ENCODE peak calls at places on chromosomes 16 and 17, in five cellular contexts. One of them, this sample, is unnamed.

GRCh38 chr16:84543931-84544776 is 39.7 kb upstream of the MEAK7 start:
- DNase-seq in pancreas: no peak
- DNase-seq in progenitor cell of endocrine pancreas: no peak
- DNase-seq in fibroblast of lung: peak; percentile 34
- DNase-seq in stomach: no peak
- DNase-seq in this sample: no peak

GRCh38 chr17:76700627-76701470 is 9.9 kb downstream of the MXRA7 start:
- DNase-seq in pancreas: no peak
- DNase-seq in progenitor cell of endocrine pancreas: no peak
- DNase-seq in fibroblast of lung: peak; percentile 94
- DNase-seq in stomach: no peak
- DNase-seq in this sample: no peak

GRCh38 chr16:80968386-80969113 is 38.1 kb downstream of the CMC2 start:
- DNase-seq in pancreas: no peak
- DNase-seq in progenitor cell of endocrine pancreas: no peak
- DNase-seq in fibroblast of lung: peak; percentile 73
- DNase-seq in stomach: no peak
- DNase-seq in this sample: no peak

GRCh38 chr17:30992551-30992950 is 21.7 kb downstream of the RNF135 start:
- DNase-seq in pancreas: no peak
- DNase-seq in progenitor cell of endocrine pancreas: no peak
- DNase-seq in fibroblast of lung: no peak
- DNase-seq in stomach: no peak
- DNase-seq in this sample: no peak

GRCh38 chr16:81204794-81205680 is 33.5 kb upstream of the BCO1 start:
- DNase-seq in pancreas: peak; percentile 4
- DNase-seq in progenitor cell of endocrine pancreas: no peak
- DNase-seq in fibroblast of lung: peak; percentile 50
- DNase-seq in stomach: peak; percentile 48
- DNase-seq in this sample: peak; percentile 67

GRCh38 chr17:68450391-68450790 is 6.9 kb downstream of the WIPI1 start:
- DNase-seq in pancreas: no peak
- DNase-seq in progenitor cell of endocrine pancreas: no peak
- DNase-seq in fibroblast of lung: no peak
- DNase-seq in stomach: no peak
- DNase-seq in this sample: no peak

GRCh38 chr16:46746821-46747776 is 1.0 kb downstream of the MYLK3 start:
- DNase-seq in pancreas: no peak
- DNase-seq in progenitor cell of endocrine pancreas: no peak
- DNase-seq in fibroblast of lung: no peak
- DNase-seq in stomach: no peak
- DNase-seq in this sample: no peak

GRCh38 chr16:4435668-4436067 is 10.0 kb downstream of the DNAJA3 start:
- DNase-seq in pancreas: no peak
- DNase-seq in progenitor cell of endocrine pancreas: no peak
- DNase-seq in fibroblast of lung: peak; percentile 16
- DNase-seq in stomach: no peak
- DNase-seq in this sample: no peak

GRCh38 chr17:27038676-27039075 is 255.2 kb upstream of the WSB1 start:
- DNase-seq in pancreas: no peak
- DNase-seq in progenitor cell of endocrine pancreas: no peak
- DNase-seq in fibroblast of lung: no peak
- DNase-seq in stomach: no peak
- DNase-seq in this sample: no peak

GRCh38 chr17:80850817-80851216 is 140.8 kb upstream of the CHMP6 start:
- DNase-seq in pancreas: no peak
- DNase-seq in progenitor cell of endocrine pancreas: no peak
- DNase-seq in fibroblast of lung: peak; percentile 37
- DNase-seq in stomach: no peak
- DNase-seq in this sample: no peak

GRCh38 chr17:41692722-41693521 is 4.2 kb downstream of the EIF1 start:
- DNase-seq in pancreas: no peak
- DNase-seq in progenitor cell of endocrine pancreas: no peak
- DNase-seq in fibroblast of lung: no peak
- DNase-seq in stomach: no peak
- DNase-seq in this sample: no peak

GRCh38 chr16:11806721-11807120 is 9.7 kb upstream of the ZC3H7A start:
- DNase-seq in pancreas: no peak
- DNase-seq in progenitor cell of endocrine pancreas: no peak
- DNase-seq in fibroblast of lung: no peak
- DNase-seq in stomach: no peak
- DNase-seq in this sample: no peak

GRCh38 chr17:32492281-32492623 is 5.5 kb downstream of the CDK5R1 start:
- DNase-seq in pancreas: no peak
- DNase-seq in progenitor cell of endocrine pancreas: no peak
- DNase-seq in fibroblast of lung: no peak
- DNase-seq in stomach: no peak
- DNase-seq in this sample: no peak

GRCh38 chr17:59838196-59838911 is 54.4 kb downstream of the TUBD1 start:
- DNase-seq in pancreas: no peak
- DNase-seq in progenitor cell of endocrine pancreas: no peak
- DNase-seq in fibroblast of lung: peak; percentile 44
- DNase-seq in stomach: no peak
- DNase-seq in this sample: no peak

GRCh38 chr16:73228649-73229048 is 180.7 kb upstream of the ZFHX3 start:
- DNase-seq in pancreas: no peak
- DNase-seq in progenitor cell of endocrine pancreas: no peak
- DNase-seq in fibroblast of lung: peak; percentile 93
- DNase-seq in stomach: no peak
- DNase-seq in this sample: no peak

GRCh38 chr17:48961516-48962233 is 6.7 kb downstream of the GIP start:
- DNase-seq in pancreas: no peak
- DNase-seq in progenitor cell of endocrine pancreas: peak; percentile 14
- DNase-seq in fibroblast of lung: peak; percentile 76
- DNase-seq in stomach: no peak
- DNase-seq in this sample: peak; percentile 2

GRCh38 chr17:75078097-75079022 is 9.4 kb upstream of the SLC16A5 start:
- DNase-seq in pancreas: peak; percentile 43
- DNase-seq in progenitor cell of endocrine pancreas: no peak
- DNase-seq in fibroblast of lung: peak; percentile 84
- DNase-seq in stomach: no peak
- DNase-seq in this sample: peak; percentile 81

GRCh38 chr17:42574463-42574862 is 3.1 kb downstream of the PSMC3IP start:
- DNase-seq in pancreas: no peak
- DNase-seq in progenitor cell of endocrine pancreas: no peak
- DNase-seq in fibroblast of lung: no peak
- DNase-seq in stomach: no peak
- DNase-seq in this sample: no peak

GRCh38 chr16:77468831-77469230 is 34.0 kb upstream of the ADAMTS18 start:
- DNase-seq in pancreas: no peak
- DNase-seq in progenitor cell of endocrine pancreas: no peak
- DNase-seq in fibroblast of lung: no peak
- DNase-seq in stomach: no peak
- DNase-seq in this sample: no peak

GRCh38 chr16:31356566-31357323 is 1.8 kb downstream of the ITGAX start:
- DNase-seq in pancreas: no peak
- DNase-seq in progenitor cell of endocrine pancreas: no peak
- DNase-seq in fibroblast of lung: no peak
- DNase-seq in stomach: no peak
- DNase-seq in this sample: no peak

GRCh38 chr16:71843517-71844031 is 2.2 kb upstream of the ATXN1L start:
- DNase-seq in pancreas: no peak
- DNase-seq in progenitor cell of endocrine pancreas: no peak
- DNase-seq in fibroblast of lung: no peak
- DNase-seq in stomach: no peak
- DNase-seq in this sample: no peak

GRCh38 chr16:57818377-57819055 is 16.2 kb upstream of the KIFC3 start:
- DNase-seq in pancreas: peak; percentile 74
- DNase-seq in progenitor cell of endocrine pancreas: no peak
- DNase-seq in fibroblast of lung: no peak
- DNase-seq in stomach: peak; percentile 70
- DNase-seq in this sample: no peak

GRCh38 chr17:11276486-11276885 is 35.5 kb downstream of the SHISA6 start:
- DNase-seq in pancreas: no peak
- DNase-seq in progenitor cell of endocrine pancreas: no peak
- DNase-seq in fibroblast of lung: no peak
- DNase-seq in stomach: no peak
- DNase-seq in this sample: no peak

GRCh38 chr17:82231562-82232321 is 2.9 kb downstream of the SLC16A3 start:
- DNase-seq in pancreas: peak; percentile 35
- DNase-seq in progenitor cell of endocrine pancreas: peak; percentile 27
- DNase-seq in fibroblast of lung: peak; percentile 50
- DNase-seq in stomach: peak; percentile 75
- DNase-seq in this sample: no peak

GRCh38 chr17:43768382-43768781 is 9.8 kb upstream of the SOST start:
- DNase-seq in pancreas: no peak
- DNase-seq in progenitor cell of endocrine pancreas: no peak
- DNase-seq in fibroblast of lung: no peak
- DNase-seq in stomach: peak; percentile 67
- DNase-seq in this sample: no peak

GRCh38 chr16:19879241-19879792 is 5.3 kb downstream of the GPRC5B start:
- DNase-seq in pancreas: peak; percentile 47
- DNase-seq in progenitor cell of endocrine pancreas: no peak
- DNase-seq in fibroblast of lung: peak; percentile 84
- DNase-seq in stomach: no peak
- DNase-seq in this sample: no peak

GRCh38 chr17:27471321-27472269 is 15.3 kb downstream of the KSR1 start:
- DNase-seq in pancreas: no peak
- DNase-seq in progenitor cell of endocrine pancreas: no peak
- DNase-seq in fibroblast of lung: peak; percentile 71
- DNase-seq in stomach: no peak
- DNase-seq in this sample: peak; percentile 56

GRCh38 chr17:45013021-45013997 is 38.1 kb downstream of the DCAKD start:
- DNase-seq in pancreas: no peak
- DNase-seq in progenitor cell of endocrine pancreas: no peak
- DNase-seq in fibroblast of lung: no peak
- DNase-seq in stomach: no peak
- DNase-seq in this sample: no peak

GRCh38 chr17:45019177-45019711 is 32.2 kb downstream of the DCAKD start:
- DNase-seq in pancreas: peak; percentile 42
- DNase-seq in progenitor cell of endocrine pancreas: peak; percentile 47
- DNase-seq in fibroblast of lung: peak; percentile 39
- DNase-seq in stomach: peak; percentile 61
- DNase-seq in this sample: peak; percentile 84

GRCh38 chr17:45018514-45019176 is 32.8 kb downstream of the DCAKD start:
- DNase-seq in pancreas: no peak
- DNase-seq in progenitor cell of endocrine pancreas: no peak
- DNase-seq in fibroblast of lung: no peak
- DNase-seq in stomach: no peak
- DNase-seq in this sample: peak; percentile 64

GRCh38 chr17:45016237-45016636 is 35.2 kb downstream of the DCAKD start:
- DNase-seq in pancreas: no peak
- DNase-seq in progenitor cell of endocrine pancreas: no peak
- DNase-seq in fibroblast of lung: no peak
- DNase-seq in stomach: no peak
- DNase-seq in this sample: no peak

DNA sequence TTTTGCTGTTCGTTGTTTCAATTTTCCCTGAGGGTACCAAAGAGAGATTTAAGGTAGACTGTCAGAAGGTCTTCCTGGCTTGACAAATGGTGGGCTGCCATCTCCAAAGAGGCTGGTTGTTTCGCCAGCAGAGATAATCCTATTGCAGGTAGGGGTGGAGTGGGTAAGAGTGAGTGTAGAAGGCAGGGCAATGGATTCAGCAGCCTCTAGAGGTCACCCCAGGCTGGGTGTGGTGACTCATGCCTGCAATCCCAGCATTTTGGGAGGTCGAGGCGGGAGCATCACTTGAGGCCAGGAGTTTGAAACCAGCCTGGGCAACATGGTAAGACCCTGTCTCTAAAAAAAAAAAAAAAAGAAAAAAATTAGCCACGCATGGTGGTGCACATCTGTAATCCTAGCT is 34.6 kb downstream of the DCAKD start:
- DNase-seq in pancreas: no peak
- DNase-seq in progenitor cell of endocrine pancreas: no peak
- DNase-seq in fibroblast of lung: no peak
- DNase-seq in stomach: no peak
- DNase-seq in this sample: no peak
- TF ChIP-seq CTCF in pancreas: no peak
- TF ChIP-seq CTCF in progenitor cell of endocrine pancreas: peak; percentile 31
- TF ChIP-seq CTCF in fibroblast of lung: no peak
- TF ChIP-seq CTCF in stomach: no peak
- TF ChIP-seq CTCF in this sample: peak; percentile 13

GRCh38 chr16:70510216-70510615 is 13.1 kb downstream of the COG4 start:
- DNase-seq in pancreas: no peak
- DNase-seq in progenitor cell of endocrine pancreas: no peak
- DNase-seq in fibroblast of lung: no peak
- DNase-seq in stomach: no peak
- DNase-seq in this sample: no peak

GRCh38 chr16:70512456-70512855 is 10.9 kb downstream of the COG4 start:
- DNase-seq in pancreas: no peak
- DNase-seq in progenitor cell of endocrine pancreas: no peak
- DNase-seq in fibroblast of lung: peak; percentile 50
- DNase-seq in stomach: no peak
- DNase-seq in this sample: no peak

GRCh38 chr16:70511833-70512232 is 11.5 kb downstream of the COG4 start:
- DNase-seq in pancreas: no peak
- DNase-seq in progenitor cell of endocrine pancreas: no peak
- DNase-seq in fibroblast of lung: no peak
- DNase-seq in stomach: no peak
- DNase-seq in this sample: no peak

GRCh38 chr16:70508752-70509151 is 14.6 kb downstream of the COG4 start:
- DNase-seq in pancreas: no peak
- DNase-seq in progenitor cell of endocrine pancreas: no peak
- DNase-seq in fibroblast of lung: no peak
- DNase-seq in stomach: no peak
- DNase-seq in this sample: peak; percentile 31
- TF ChIP-seq CTCF in pancreas: no peak
- TF ChIP-seq CTCF in progenitor cell of endocrine pancreas: no peak
- TF ChIP-seq CTCF in fibroblast of lung: no peak
- TF ChIP-seq CTCF in stomach: no peak
- TF ChIP-seq CTCF in this sample: no peak

GRCh38 chr17:2059837-2060658 is 5.1 kb downstream of the HIC1 start:
- DNase-seq in pancreas: no peak
- DNase-seq in progenitor cell of endocrine pancreas: no peak
- DNase-seq in fibroblast of lung: no peak
- DNase-seq in stomach: no peak
- DNase-seq in this sample: no peak

GRCh38 chr17:2059125-2059836 is 4.4 kb downstream of the HIC1 start:
- DNase-seq in pancreas: no peak
- DNase-seq in progenitor cell of endocrine pancreas: no peak
- DNase-seq in fibroblast of lung: no peak
- DNase-seq in stomach: no peak
- DNase-seq in this sample: peak; percentile 52

GRCh38 chr17:2057714-2058520 is 3.0 kb downstream of the HIC1 start:
- DNase-seq in pancreas: no peak
- DNase-seq in progenitor cell of endocrine pancreas: no peak
- DNase-seq in fibroblast of lung: no peak
- DNase-seq in stomach: no peak
- DNase-seq in this sample: no peak

GRCh38 chr17:2057130-2057713 is 2.3 kb downstream of the HIC1 start:
- DNase-seq in pancreas: no peak
- DNase-seq in progenitor cell of endocrine pancreas: no peak
- DNase-seq in fibroblast of lung: no peak
- DNase-seq in stomach: no peak
- DNase-seq in this sample: no peak

GRCh38 chr17:2058521-2059124 is 3.7 kb downstream of the HIC1 start:
- DNase-seq in pancreas: peak; percentile 70
- DNase-seq in progenitor cell of endocrine pancreas: no peak
- DNase-seq in fibroblast of lung: peak; percentile 67
- DNase-seq in stomach: peak; percentile 88
- DNase-seq in this sample: peak; percentile 89
- TF ChIP-seq CTCF in pancreas: peak; percentile 70
- TF ChIP-seq CTCF in progenitor cell of endocrine pancreas: peak; percentile 53
- TF ChIP-seq CTCF in fibroblast of lung: peak; percentile 67
- TF ChIP-seq CTCF in stomach: no peak
- TF ChIP-seq CTCF in this sample: peak; percentile 84

GRCh38 chr16:352547-353403 is at the start of gene AXIN1:
- DNase-seq in pancreas: peak; percentile 100
- DNase-seq in progenitor cell of endocrine pancreas: peak; percentile 100
- DNase-seq in fibroblast of lung: peak; percentile 87
- DNase-seq in stomach: peak; percentile 100
- DNase-seq in this sample: peak; percentile 99
- TF ChIP-seq CTCF in pancreas: peak; percentile 44
- TF ChIP-seq CTCF in progenitor cell of endocrine pancreas: peak; percentile 62
- TF ChIP-seq CTCF in fibroblast of lung: peak; percentile 20
- TF ChIP-seq CTCF in stomach: no peak
- TF ChIP-seq CTCF in this sample: peak; percentile 28

GRCh38 chr17:36072431-36073121 is 8.5 kb downstream of the CCL18 start:
- DNase-seq in pancreas: peak; percentile 32
- DNase-seq in progenitor cell of endocrine pancreas: peak; percentile 62
- DNase-seq in fibroblast of lung: peak; percentile 2
- DNase-seq in stomach: peak; percentile 62
- DNase-seq in this sample: peak; percentile 75
- TF ChIP-seq CTCF in pancreas: peak; percentile 66
- TF ChIP-seq CTCF in progenitor cell of endocrine pancreas: peak; percentile 81
- TF ChIP-seq CTCF in fibroblast of lung: peak; percentile 42
- TF ChIP-seq CTCF in stomach: no peak
- TF ChIP-seq CTCF in this sample: peak; percentile 64